ENCODE peak calls at places on chromosomes 6 and 20, in eight cellular contexts. One of them, this sample, is unnamed.

GRCh38 chr6:34358389-34358906 is 34.0 kb downstream of the NUDT3 start:
- DNase-seq in OCI-LY7: no peak
- DNase-seq in hepatocyte: peak
- DNase-seq in breast epithelium: no peak
- DNase-seq in upper lobe of right lung: no peak
- DNase-seq in psoas muscle: no peak
- DNase-seq in Panc1: no peak
- DNase-seq in neural progenitor cell: no peak
- DNase-seq in this sample: no peak

GRCh38 chr20:19757487-19757972 is 528 bp upstream of the RIN2 start:
- DNase-seq in upper lobe of right lung: peak
- DNase-seq in psoas muscle: peak
- DNase-seq in breast epithelium: peak
- DNase-seq in neural progenitor cell: peak
- DNase-seq in hepatocyte: peak
- DNase-seq in Panc1: no peak
- DNase-seq in OCI-LY7: no peak
- DNase-seq in this sample: peak

GRCh38 chr20:2283706-2284423 is 11.9 kb upstream of the TGM3 start:
- DNase-seq in upper lobe of right lung: no peak
- DNase-seq in Panc1: no peak
- DNase-seq in breast epithelium: no peak
- DNase-seq in hepatocyte: peak
- DNase-seq in OCI-LY7: no peak
- DNase-seq in neural progenitor cell: no peak
- DNase-seq in psoas muscle: no peak
- DNase-seq in this sample: peak

GRCh38 chr20:1809611-1810510 is 85.3 kb upstream of the SIRPA start:
- DNase-seq in Panc1: no peak
- DNase-seq in OCI-LY7: no peak
- DNase-seq in upper lobe of right lung: no peak
- DNase-seq in psoas muscle: no peak
- DNase-seq in hepatocyte: no peak
- DNase-seq in neural progenitor cell: no peak
- DNase-seq in breast epithelium: no peak
- DNase-seq in this sample: peak

GRCh38 chr20:18188446-18188845 is 50.8 kb downstream of the KAT14 start:
- DNase-seq in upper lobe of right lung: no peak
- DNase-seq in Panc1: no peak
- DNase-seq in breast epithelium: no peak
- DNase-seq in psoas muscle: no peak
- DNase-seq in OCI-LY7: no peak
- DNase-seq in hepatocyte: no peak
- DNase-seq in neural progenitor cell: no peak
- DNase-seq in this sample: no peak

GRCh38 chr6:93423542-93423941 is 4.2 kb upstream of the EPHA7 start:
- DNase-seq in hepatocyte: peak
- DNase-seq in OCI-LY7: peak
- DNase-seq in psoas muscle: peak
- DNase-seq in Panc1: no peak
- DNase-seq in neural progenitor cell: peak
- DNase-seq in breast epithelium: no peak
- DNase-seq in upper lobe of right lung: no peak
- DNase-seq in this sample: peak

GRCh38 chr20:44805991-44806729 is 4.2 kb downstream of the RIMS4 start:
- DNase-seq in Panc1: no peak
- DNase-seq in upper lobe of right lung: peak
- DNase-seq in hepatocyte: peak
- DNase-seq in psoas muscle: peak
- DNase-seq in breast epithelium: no peak
- DNase-seq in OCI-LY7: no peak
- DNase-seq in neural progenitor cell: peak
- DNase-seq in this sample: no peak

GRCh38 chr6:29294499-29294914 is 7.0 kb upstream of the OR14J1 start:
- DNase-seq in hepatocyte: no peak
- DNase-seq in breast epithelium: no peak
- DNase-seq in psoas muscle: no peak
- DNase-seq in neural progenitor cell: no peak
- DNase-seq in upper lobe of right lung: no peak
- DNase-seq in Panc1: no peak
- DNase-seq in OCI-LY7: no peak
- DNase-seq in this sample: no peak

GRCh38 chr6:151664390-151664789 is 143.1 kb upstream of the ESR1 start:
- DNase-seq in OCI-LY7: no peak
- DNase-seq in breast epithelium: no peak
- DNase-seq in hepatocyte: no peak
- DNase-seq in Panc1: no peak
- DNase-seq in upper lobe of right lung: no peak
- DNase-seq in psoas muscle: no peak
- DNase-seq in neural progenitor cell: no peak
- DNase-seq in this sample: no peak

GRCh38 chr20:18922898-18923297 is 109.3 kb downstream of the SCP2D1 start:
- DNase-seq in OCI-LY7: no peak
- DNase-seq in upper lobe of right lung: no peak
- DNase-seq in breast epithelium: no peak
- DNase-seq in hepatocyte: no peak
- DNase-seq in psoas muscle: no peak
- DNase-seq in Panc1: no peak
- DNase-seq in neural progenitor cell: no peak
- DNase-seq in this sample: no peak

GRCh38 chr6:154223296-154223695 is 133.3 kb downstream of the IPCEF1 start:
- DNase-seq in neural progenitor cell: no peak
- DNase-seq in OCI-LY7: no peak
- DNase-seq in breast epithelium: no peak
- DNase-seq in Panc1: no peak
- DNase-seq in upper lobe of right lung: no peak
- DNase-seq in psoas muscle: no peak
- DNase-seq in hepatocyte: no peak
- DNase-seq in this sample: no peak

GRCh38 chr6:154222716-154223115 is 133.9 kb downstream of the IPCEF1 start:
- DNase-seq in Panc1: no peak
- DNase-seq in hepatocyte: no peak
- DNase-seq in psoas muscle: no peak
- DNase-seq in OCI-LY7: no peak
- DNase-seq in breast epithelium: no peak
- DNase-seq in upper lobe of right lung: no peak
- DNase-seq in neural progenitor cell: no peak
- DNase-seq in this sample: no peak

GRCh38 chr6:154219250-154219649 is 137.4 kb downstream of the IPCEF1 start:
- DNase-seq in Panc1: no peak
- DNase-seq in hepatocyte: no peak
- DNase-seq in upper lobe of right lung: no peak
- DNase-seq in neural progenitor cell: peak
- DNase-seq in breast epithelium: no peak
- DNase-seq in OCI-LY7: no peak
- DNase-seq in psoas muscle: no peak
- DNase-seq in this sample: no peak

GRCh38 chr6:154218336-154218735 is 138.3 kb downstream of the IPCEF1 start:
- DNase-seq in psoas muscle: no peak
- DNase-seq in Panc1: no peak
- DNase-seq in hepatocyte: no peak
- DNase-seq in neural progenitor cell: no peak
- DNase-seq in upper lobe of right lung: no peak
- DNase-seq in OCI-LY7: no peak
- DNase-seq in breast epithelium: no peak
- DNase-seq in this sample: no peak

GRCh38 chr6:154218787-154219186 is 137.8 kb downstream of the IPCEF1 start:
- DNase-seq in psoas muscle: no peak
- DNase-seq in upper lobe of right lung: no peak
- DNase-seq in neural progenitor cell: no peak
- DNase-seq in hepatocyte: no peak
- DNase-seq in Panc1: no peak
- DNase-seq in breast epithelium: no peak
- DNase-seq in OCI-LY7: no peak
- DNase-seq in this sample: no peak
- H3K27ac ChIP-seq in psoas muscle: no peak
- H3K27ac ChIP-seq in upper lobe of right lung: no peak
- H3K27ac ChIP-seq in neural progenitor cell: peak
- H3K27ac ChIP-seq in hepatocyte: no peak
- H3K27ac ChIP-seq in Panc1: no peak
- H3K27ac ChIP-seq in breast epithelium: no peak
- H3K27ac ChIP-seq in OCI-LY7: no peak
- H3K27ac ChIP-seq in this sample: no peak

DNA sequence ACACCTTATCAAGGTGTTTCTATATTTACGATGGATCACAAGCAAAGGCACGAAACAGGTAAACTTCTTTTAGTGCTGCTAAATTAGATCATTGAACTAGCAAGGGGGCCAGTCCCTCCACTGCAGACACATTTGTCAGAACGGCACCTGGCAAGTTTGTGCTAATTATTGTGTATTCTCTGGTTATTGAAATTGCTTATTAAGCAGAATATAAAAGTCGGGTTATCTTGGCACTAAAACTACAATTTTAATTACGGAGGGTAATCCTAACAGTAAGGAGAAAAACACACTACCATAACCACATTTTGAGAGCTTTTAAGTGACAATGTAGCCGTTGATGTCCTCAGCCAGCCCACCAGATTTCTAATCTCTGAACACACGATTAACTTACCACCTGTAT is 118.9 kb upstream of the BTN3A2 start:
- DNase-seq in OCI-LY7: no peak
- DNase-seq in upper lobe of right lung: no peak
- DNase-seq in psoas muscle: no peak
- DNase-seq in hepatocyte: no peak
- DNase-seq in neural progenitor cell: no peak
- DNase-seq in breast epithelium: no peak
- DNase-seq in Panc1: no peak
- DNase-seq in this sample: no peak
- H3K27ac ChIP-seq in OCI-LY7: no peak
- H3K27ac ChIP-seq in upper lobe of right lung: no peak
- H3K27ac ChIP-seq in psoas muscle: no peak
- H3K27ac ChIP-seq in hepatocyte: peak
- H3K27ac ChIP-seq in neural progenitor cell: no peak
- H3K27ac ChIP-seq in breast epithelium: no peak
- H3K27ac ChIP-seq in Panc1: no peak
- H3K27ac ChIP-seq in this sample: no peak

DNA sequence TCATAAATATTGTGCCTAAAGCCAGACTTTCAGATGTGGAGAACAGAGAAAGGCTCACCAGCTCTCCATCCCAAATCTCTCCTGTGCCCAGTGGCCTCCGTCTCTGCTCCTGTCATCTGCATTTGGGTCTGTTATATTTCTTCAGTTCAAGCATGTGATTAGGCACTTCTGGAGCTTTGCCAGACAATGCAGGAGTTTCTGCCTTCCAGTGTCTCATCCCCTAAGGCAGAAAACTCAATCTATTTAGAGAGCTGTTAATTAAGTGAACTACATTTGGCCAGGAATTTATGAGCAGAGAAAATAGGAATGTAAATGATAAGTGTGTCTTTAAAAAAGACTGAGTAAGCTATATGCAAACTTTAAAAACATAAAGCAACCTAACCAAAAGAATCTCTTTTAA is 114.1 kb downstream of the ELOVL4 start:
- DNase-seq in breast epithelium: no peak
- DNase-seq in hepatocyte: peak
- DNase-seq in neural progenitor cell: no peak
- DNase-seq in OCI-LY7: no peak
- DNase-seq in Panc1: no peak
- DNase-seq in psoas muscle: no peak
- DNase-seq in upper lobe of right lung: no peak
- DNase-seq in this sample: no peak
- H3K27ac ChIP-seq in breast epithelium: no peak
- H3K27ac ChIP-seq in hepatocyte: no peak
- H3K27ac ChIP-seq in neural progenitor cell: no peak
- H3K27ac ChIP-seq in OCI-LY7: no peak
- H3K27ac ChIP-seq in Panc1: no peak
- H3K27ac ChIP-seq in psoas muscle: no peak
- H3K27ac ChIP-seq in upper lobe of right lung: no peak
- H3K27ac ChIP-seq in this sample: no peak

DNA sequence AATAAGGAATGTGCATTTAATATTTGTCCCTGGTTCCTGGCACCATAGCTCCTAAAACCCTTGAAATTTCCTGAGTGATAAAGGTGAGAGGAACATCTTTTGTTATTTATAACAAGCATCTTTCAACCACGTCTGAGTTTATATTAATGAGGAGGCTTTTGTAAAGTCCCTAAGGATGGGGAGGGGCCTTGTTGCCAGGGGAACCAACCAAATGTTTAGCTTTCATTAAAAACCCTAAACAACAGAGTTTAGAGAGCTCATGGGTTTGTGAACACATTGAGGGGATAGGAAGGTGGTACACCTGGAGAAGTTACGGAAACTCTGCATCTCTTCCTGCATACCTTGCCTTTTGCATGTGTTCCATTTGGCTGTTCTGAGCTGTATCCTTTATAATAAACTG is 105.9 kb upstream of the ADGRF4 start:
- DNase-seq in psoas muscle: no peak
- DNase-seq in breast epithelium: no peak
- DNase-seq in hepatocyte: no peak
- DNase-seq in OCI-LY7: no peak
- DNase-seq in Panc1: no peak
- DNase-seq in upper lobe of right lung: no peak
- DNase-seq in neural progenitor cell: no peak
- DNase-seq in this sample: no peak
- H3K27ac ChIP-seq in psoas muscle: no peak
- H3K27ac ChIP-seq in breast epithelium: no peak
- H3K27ac ChIP-seq in hepatocyte: no peak
- H3K27ac ChIP-seq in OCI-LY7: no peak
- H3K27ac ChIP-seq in Panc1: no peak
- H3K27ac ChIP-seq in upper lobe of right lung: no peak
- H3K27ac ChIP-seq in neural progenitor cell: no peak
- H3K27ac ChIP-seq in this sample: no peak

GRCh38 chr20:51562334-51563140 is 20.0 kb upstream of the NFATC2 start:
- DNase-seq in breast epithelium: peak
- DNase-seq in upper lobe of right lung: peak
- DNase-seq in Panc1: peak
- DNase-seq in hepatocyte: peak
- DNase-seq in psoas muscle: peak
- DNase-seq in neural progenitor cell: peak
- DNase-seq in OCI-LY7: no peak
- DNase-seq in this sample: peak
- H3K27ac ChIP-seq in breast epithelium: peak
- H3K27ac ChIP-seq in upper lobe of right lung: peak
- H3K27ac ChIP-seq in Panc1: peak
- H3K27ac ChIP-seq in hepatocyte: peak
- H3K27ac ChIP-seq in psoas muscle: peak
- H3K27ac ChIP-seq in neural progenitor cell: no peak
- H3K27ac ChIP-seq in OCI-LY7: no peak
- H3K27ac ChIP-seq in this sample: peak

GRCh38 chr6:36123270-36124139 is 6.8 kb upstream of the MAPK13 start:
- DNase-seq in neural progenitor cell: peak
- DNase-seq in Panc1: peak
- DNase-seq in breast epithelium: peak
- DNase-seq in hepatocyte: peak
- DNase-seq in OCI-LY7: peak
- DNase-seq in psoas muscle: peak
- DNase-seq in upper lobe of right lung: peak
- DNase-seq in this sample: peak
- H3K27ac ChIP-seq in neural progenitor cell: no peak
- H3K27ac ChIP-seq in Panc1: no peak
- H3K27ac ChIP-seq in breast epithelium: peak
- H3K27ac ChIP-seq in hepatocyte: no peak
- H3K27ac ChIP-seq in OCI-LY7: no peak
- H3K27ac ChIP-seq in psoas muscle: no peak
- H3K27ac ChIP-seq in upper lobe of right lung: no peak
- H3K27ac ChIP-seq in this sample: peak